ENCODE peak calls at places on chromosomes 11 and 22, in seven cellular contexts. L, B, O, A, C, P and Y are unnamed samples.

GRCh38 chr22:19432092-19432844 is at the start of gene MRPL40:
- DNase-seq in L (peak; percentile 54), B (peak; percentile 95), O (peak; percentile 96), A (peak; percentile 87), C (peak; percentile 58), P (peak; percentile 92), Y (peak; percentile 93)

GRCh38 chr22:33726294-33726711 is 194.0 kb downstream of the LARGE1 start:
- DNase-seq in L (peak; percentile 19), B (peak; percentile 62), O (no peak), A (no peak), C (no peak), P (no peak), Y (peak; percentile 81)

GRCh38 chr11:107741044-107741823 is 29.4 kb upstream of the SLN start:
- DNase-seq in L (no peak), B (peak; percentile 6), O (peak; percentile 57), A (peak; percentile 3), C (no peak), P (no peak), Y (peak; percentile 13)

GRCh38 chr11:21582791-21583190 is 610.1 kb upstream of the ANO5 start:
- DNase-seq in L (no peak), B (no peak), O (no peak), A (no peak), C (no peak), P (no peak), Y (no peak)

GRCh38 chr11:121349790-121350189 is 57.2 kb downstream of the SC5D start:
- DNase-seq in L (no peak), B (no peak), O (no peak), A (no peak), C (no peak), P (no peak), Y (no peak)

GRCh38 chr11:11995601-11996000 is 12.8 kb downstream of the DKK3 start:
- DNase-seq in L (no peak), B (no peak), O (no peak), A (no peak), C (no peak), P (no peak), Y (no peak)

GRCh38 chr11:19976281-19976941 is 183.9 kb downstream of the DBX1 start:
- DNase-seq in L (no peak), B (no peak), O (no peak), A (no peak), C (no peak), P (no peak), Y (no peak)

GRCh38 chr22:27086728-27087450 is 429.5 kb downstream of the MIAT start:
- DNase-seq in L (no peak), B (no peak), O (no peak), A (no peak), C (no peak), P (no peak), Y (no peak)

GRCh38 chr11:74288161-74288560 is 23.3 kb downstream of the P4HA3 start:
- DNase-seq in L (peak; percentile 92), B (no peak), O (peak; percentile 78), A (peak; percentile 32), C (peak; percentile 11), P (peak; percentile 22), Y (peak; percentile 95)

GRCh38 chr11:134728186-134728585 is 316.1 kb upstream of the B3GAT1 start:
- DNase-seq in L (no peak), B (no peak), O (no peak), A (no peak), C (no peak), P (no peak), Y (no peak)

GRCh38 chr22:19819911-19820879 is 34.5 kb downstream of the GNB1L start:
- DNase-seq in L (no peak), B (no peak), O (no peak), A (no peak), C (no peak), P (no peak), Y (no peak)

GRCh38 chr22:37057226-37057625 is 5.7 kb downstream of the KCTD17 start:
- DNase-seq in L (no peak), B (no peak), O (no peak), A (no peak), C (no peak), P (no peak), Y (no peak)

GRCh38 chr22:27588273-27588672 is 213.3 kb downstream of the MN1 start:
- DNase-seq in L (no peak), B (peak; percentile 68), O (peak; percentile 16), A (no peak), C (no peak), P (no peak), Y (no peak)

GRCh38 chr11:9660886-9661285 is 3.0 kb upstream of the SWAP70 start:
- DNase-seq in L (no peak), B (no peak), O (peak; percentile 82), A (peak; percentile 1), C (no peak), P (no peak), Y (no peak)

GRCh38 chr11:287821-288327 is 1.1 kb upstream of the PGGHG start:
- DNase-seq in L (no peak), B (no peak), O (no peak), A (peak; percentile 41), C (no peak), P (peak; percentile 18), Y (no peak)

GRCh38 chr11:66609951-66610617 is 6.3 kb upstream of the RBM14 start:
- DNase-seq in L (no peak), B (no peak), O (no peak), A (no peak), C (no peak), P (no peak), Y (no peak)

GRCh38 chr22:19473578-19473977 is 5.4 kb downstream of the UFD1 start:
- DNase-seq in L (no peak), B (no peak), O (no peak), A (no peak), C (no peak), P (no peak), Y (no peak)

GRCh38 chr11:97722065-97722464 is 1298.7 kb upstream of the CNTN5 start:
- DNase-seq in L (peak; percentile 63), B (no peak), O (peak; percentile 94), A (peak; percentile 27), C (no peak), P (no peak), Y (no peak)

DNA sequence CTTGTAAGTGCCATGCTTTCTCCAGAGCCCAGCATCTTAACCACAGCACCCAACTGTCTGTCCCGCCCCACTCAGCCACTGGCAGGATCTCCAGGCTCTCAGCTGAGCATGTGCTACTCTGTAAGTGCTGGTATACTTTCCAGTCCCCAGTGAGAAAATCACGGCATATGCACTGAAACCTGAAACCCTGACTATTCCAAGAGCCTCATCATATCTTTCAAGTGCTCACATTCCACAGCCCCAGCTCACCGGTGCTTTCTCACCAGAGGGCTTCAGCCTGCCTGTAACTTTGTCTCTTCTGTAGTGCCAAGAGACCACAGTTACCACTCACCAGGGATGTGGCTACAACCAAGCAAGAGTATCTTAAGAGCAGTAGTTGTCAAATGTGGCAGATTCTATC is 24.4 kb upstream of the PAMR1 start:
- DNase-seq in L (peak; percentile 97), B (no peak), O (peak; percentile 91), A (peak; percentile 69), C (no peak), P (no peak), Y (peak; percentile 97)
- H3K4me3 ChIP-seq in L (no peak overlapping the region), B (no peak overlapping the region), O (no peak overlapping the region), A (no peak overlapping the region), C (no peak overlapping the region), P (no peak overlapping the region), Y (no peak overlapping the region)

DNA sequence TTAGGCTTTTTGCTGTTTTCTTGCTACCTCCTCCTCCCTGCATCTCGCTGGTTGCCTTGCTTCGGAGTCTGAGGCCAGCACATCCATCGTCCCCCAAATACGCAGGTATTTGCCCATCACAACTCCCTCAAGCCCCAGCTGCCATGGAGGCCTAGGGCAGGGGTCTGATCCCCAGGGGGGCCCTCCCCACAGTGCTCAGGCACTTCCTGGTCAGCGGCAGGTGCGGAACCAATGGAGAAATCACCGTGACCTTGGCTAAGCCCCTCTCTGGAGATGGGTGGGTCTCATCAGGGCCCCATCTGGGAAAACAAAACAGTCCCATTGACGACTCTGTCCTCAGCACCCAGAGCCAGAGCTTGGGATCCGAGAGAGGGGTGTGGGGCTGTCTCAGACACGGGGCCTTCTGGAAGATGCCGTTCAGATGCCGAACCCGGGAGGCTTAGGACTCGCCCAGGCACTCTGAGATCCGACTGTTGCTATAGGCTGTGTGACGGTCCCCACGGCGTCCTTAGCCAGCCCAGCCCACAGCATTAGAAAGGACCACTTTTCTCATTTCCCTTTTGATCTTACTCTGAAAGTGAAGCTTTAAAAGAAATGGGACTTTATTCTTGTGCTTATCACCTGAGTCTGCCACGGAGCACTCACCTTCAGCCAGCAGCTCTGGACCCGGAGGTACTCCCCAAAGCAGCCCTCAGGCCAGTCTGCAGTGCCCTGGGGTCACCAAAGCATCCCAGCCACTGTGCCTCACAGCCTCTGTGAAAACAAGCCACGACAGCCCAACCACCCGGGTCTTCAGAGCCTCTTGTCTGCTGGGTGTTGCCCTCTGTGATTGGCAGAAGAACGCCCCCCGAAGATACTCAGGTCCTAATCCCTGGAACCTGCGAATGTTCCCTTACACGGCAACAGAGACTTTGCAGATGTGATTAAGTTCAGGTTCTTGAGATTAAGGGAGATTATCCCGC is 61.2 kb upstream of the SLC22A12 start:
- DNase-seq in L (no peak), B (no peak), O (no peak), A (no peak), C (no peak), P (no peak), Y (no peak)
- TF ChIP-seq CTCF in L (no peak), B (no peak), O (no peak), A (no peak), C (no peak), P (no peak), Y (no peak)

GRCh38 chr22:46590334-46590733 is 29.9 kb upstream of the GRAMD4 start:
- DNase-seq in L (no peak), B (no peak), O (no peak), A (no peak), C (no peak), P (no peak), Y (no peak)

GRCh38 chr22:46589871-46590271 is 30.3 kb upstream of the GRAMD4 start:
- DNase-seq in L (no peak), B (no peak), O (no peak), A (no peak), C (no peak), P (no peak), Y (no peak)

GRCh38 chr22:46593211-46593676 is 26.9 kb upstream of the GRAMD4 start:
- DNase-seq in L (no peak), B (no peak), O (no peak), A (no peak), C (no peak), P (peak; percentile 61), Y (no peak)

GRCh38 chr22:46592390-46592872 is 27.8 kb upstream of the GRAMD4 start:
- DNase-seq in L (no peak), B (no peak), O (no peak), A (no peak), C (no peak), P (no peak), Y (peak; percentile 72)

GRCh38 chr22:46591890-46592289 is 28.3 kb upstream of the GRAMD4 start:
- DNase-seq in L (no peak), B (no peak), O (no peak), A (no peak), C (no peak), P (no peak), Y (no peak)
- H3K4me3 ChIP-seq in L (peak overlapping the region; percentile 42), B (no peak overlapping the region), O (no peak overlapping the region), A (no peak overlapping the region), C (peak overlapping the region; percentile 64), P (no peak overlapping the region), Y (no peak overlapping the region)

DNA sequence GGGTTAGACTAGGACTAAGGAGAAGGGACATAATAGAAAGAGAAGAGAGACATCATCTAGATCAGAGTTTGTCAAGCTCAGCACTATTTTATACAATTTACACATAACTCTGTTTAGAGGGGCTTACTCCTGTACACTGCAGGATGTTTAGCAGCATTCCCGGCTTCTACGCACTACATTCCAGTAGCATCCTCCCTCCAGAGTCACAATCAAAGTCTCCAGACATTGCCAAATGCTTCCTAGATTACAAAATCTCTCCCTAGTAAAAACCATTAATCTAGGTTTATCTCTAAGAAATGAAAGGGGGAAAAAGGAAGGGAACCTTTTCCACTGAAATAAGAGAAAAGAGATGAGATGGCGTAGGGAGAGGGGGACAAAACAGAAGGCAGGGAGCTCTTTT is 4.0 kb downstream of the USP28 start:
- DNase-seq in L (no peak), B (no peak), O (no peak), A (no peak), C (no peak), P (no peak), Y (no peak)
- TF ChIP-seq CTCF in L (no peak), B (no peak), O (no peak), A (no peak), C (no peak), P (no peak), Y (no peak)